ENCODE peak calls at places on chromosomes 2 and 18, in seven cellular contexts. C, W, I, P, T, K and Q are unnamed samples.

GRCh38 chr18:72543362-72544055 is 633 bp downstream of the CBLN2 start:
- DNase-seq in P (peak; percentile 26), I (no peak), K (no peak), T (no peak), C (no peak), W (peak; percentile 62), Q (no peak)

GRCh38 chr2:75503048-75503607 is 57.6 kb downstream of the EVA1A start:
- DNase-seq in C (no peak), K (no peak), P (peak; percentile 62), I (peak; percentile 35), T (no peak), W (no peak), Q (peak; percentile 12)

GRCh38 chr2:190662754-190663153 is 13.9 kb downstream of the NAB1 start:
- DNase-seq in K (no peak), I (no peak), W (no peak), P (no peak), C (no peak), T (no peak), Q (no peak)

GRCh38 chr2:234677758-234678538 is 181.1 kb upstream of the ARL4C start:
- DNase-seq in K (no peak), P (no peak), C (no peak), T (no peak), I (no peak), W (peak; percentile 27), Q (peak; percentile 71)

GRCh38 chr2:167147254-167147941 is 259.1 kb downstream of the XIRP2 start:
- DNase-seq in K (no peak), C (no peak), W (no peak), T (no peak), I (no peak), P (no peak), Q (no peak)

GRCh38 chr2:2873450-2873811 is 504.2 kb downstream of the EIPR1 start:
- DNase-seq in I (no peak), C (no peak), T (no peak), P (no peak), K (no peak), W (no peak), Q (no peak)

GRCh38 chr2:164145093-164145987 is 409.5 kb upstream of the FIGN start:
- DNase-seq in I (no peak), K (peak; percentile 3), W (no peak), C (no peak), P (no peak), T (no peak), Q (no peak)

GRCh38 chr18:54223568-54224241 is 764 bp downstream of the MBD2 start:
- DNase-seq in C (peak; percentile 21), T (peak; percentile 32), I (peak; percentile 18), W (peak; percentile 73), K (peak; percentile 77), P (peak; percentile 45), Q (peak; percentile 46)

GRCh38 chr2:85288244-85288725 is 39.5 kb downstream of the TGOLN2 start:
- DNase-seq in I (no peak), W (no peak), C (no peak), T (no peak), P (peak; percentile 60), K (no peak), Q (peak; percentile 86)

GRCh38 chr2:239910404-239910803 is 114.7 kb downstream of the NDUFA10 start:
- DNase-seq in K (no peak), C (no peak), W (no peak), I (no peak), P (no peak), T (no peak), Q (no peak)

GRCh38 chr2:133110201-133110600 is 440.2 kb upstream of the LYPD1 start:
- DNase-seq in C (no peak), W (no peak), I (no peak), P (no peak), K (no peak), T (no peak), Q (no peak)

GRCh38 chr2:39000552-39000951 is 110.9 kb downstream of the ARHGEF33 start:
- DNase-seq in P (no peak), I (no peak), T (no peak), K (no peak), W (no peak), C (no peak), Q (no peak)

GRCh38 chr18:51385270-51385669 is 187.8 kb upstream of the MEX3C start:
- DNase-seq in K (no peak), C (no peak), W (no peak), I (no peak), P (no peak), T (no peak), Q (no peak)

GRCh38 chr2:25314514-25315315 is 27.0 kb downstream of the DNMT3A start:
- DNase-seq in P (peak; percentile 91), I (peak; percentile 59), K (peak; percentile 88), T (peak; percentile 63), W (peak; percentile 52), C (peak; percentile 86), Q (no peak)

GRCh38 chr18:50507120-50507590 is 52.7 kb upstream of the MAPK4 start:
- DNase-seq in P (peak; percentile 77), W (peak; percentile 59), T (no peak), I (peak; percentile 63), K (peak; percentile 39), C (no peak), Q (peak; percentile 18)

GRCh38 chr2:231648579-231649174 is 56.0 kb downstream of the TEX44 start:
- DNase-seq in C (peak; percentile 44), I (peak; percentile 77), P (peak; percentile 74), T (peak; percentile 47), W (peak; percentile 45), K (peak; percentile 76), Q (peak; percentile 62)

GRCh38 chr2:9235388-9236344 is 29.1 kb downstream of the ASAP2 start:
- DNase-seq in P (no peak), K (no peak), C (no peak), T (no peak), W (no peak), I (no peak), Q (no peak)

GRCh38 chr18:58005885-58006523 is 38.0 kb upstream of the NEDD4L start:
- DNase-seq in K (no peak), C (no peak), P (no peak), I (no peak), W (no peak), T (no peak), Q (no peak)

GRCh38 chr2:231919341-231920035 is 6.7 kb downstream of the NPPC start:
- DNase-seq in P (no peak), I (no peak), K (no peak), W (no peak), C (no peak), T (no peak), Q (no peak)

GRCh38 chr18:10170375-10170774 is 256.6 kb downstream of the VAPA start:
- DNase-seq in T (no peak), P (no peak), I (no peak), K (no peak), W (peak; percentile 81), C (no peak), Q (no peak)

GRCh38 chr2:56654936-56655335 is 471.1 kb downstream of the CCDC85A start:
- DNase-seq in K (no peak), P (no peak), T (no peak), C (no peak), W (no peak), I (no peak), Q (no peak)

GRCh38 chr2:217636578-217637267 is 366.1 kb downstream of the TNS1 start:
- DNase-seq in K (no peak), W (no peak), I (no peak), C (no peak), T (no peak), P (no peak), Q (no peak)

GRCh38 chr2:233354971-233355574 is 779 bp downstream of the DGKD start:
- DNase-seq in I (no peak), P (no peak), W (peak; percentile 37), K (peak; percentile 27), C (no peak), T (peak; percentile 25), Q (no peak)

GRCh38 chr18:66560092-66560491 is 43.8 kb downstream of the CDH19 start:
- DNase-seq in T (no peak), P (peak; percentile 57), I (peak; percentile 34), W (peak; percentile 55), K (peak; percentile 1), C (no peak), Q (peak; percentile 51)

GRCh38 chr18:59005266-59005665 is 134.4 kb upstream of the SEC11C start:
- DNase-seq in K (no peak), C (no peak), W (no peak), T (no peak), I (peak; percentile 34), P (peak; percentile 99), Q (peak; percentile 87)

GRCh38 chr2:10837532-10838266 is 25.1 kb upstream of the PDIA6 start:
- DNase-seq in W (no peak), T (no peak), K (no peak), I (no peak), C (no peak), P (no peak), Q (no peak)

GRCh38 chr2:13230221-13230620 is 513.5 kb downstream of the TRIB2 start:
- DNase-seq in P (peak; percentile 54), C (no peak), T (no peak), K (no peak), I (no peak), W (peak; percentile 63), Q (no peak)

GRCh38 chr2:69742170-69742952 is 427 bp downstream of the ANXA4 start:
- DNase-seq in W (no peak), K (no peak), I (no peak), T (no peak), C (no peak), P (peak; percentile 30), Q (no peak)

GRCh38 chr2:164458801-164459200 is 162.5 kb downstream of the GRB14 start:
- DNase-seq in I (no peak), W (peak; percentile 25), C (no peak), K (no peak), T (no peak), P (peak; percentile 43), Q (no peak)

GRCh38 chr2:178295115-178295514 is 100.8 kb downstream of the OSBPL6 start:
- DNase-seq in P (no peak), C (no peak), W (no peak), I (no peak), K (no peak), T (no peak), Q (no peak)

GRCh38 chr18:26909599-26910290 is 44.2 kb upstream of the AQP4 start:
- DNase-seq in K (no peak), T (no peak), W (no peak), P (peak; percentile 80), I (no peak), C (no peak), Q (no peak)

GRCh38 chr2:10992023-10992791 is 80.5 kb downstream of the KCNF1 start:
- DNase-seq in K (no peak), T (no peak), C (no peak), P (no peak), W (no peak), I (no peak), Q (no peak)